ENCODE peak calls at places on chromosomes 5 and 9, in four cellular contexts. One of them, this sample, is unnamed. For H3K9me2, the result is how much of the 10 kb centered on the place peaks cover.

GRCh38 chr9:135108801-135109500 is 21.5 kb downstream of the OLFM1 start:
- DNase-seq in OCI-LY7: no peak
- DNase-seq in Karpas-422: no peak
- DNase-seq in GM23248: no peak
- DNase-seq in this sample: no peak

GRCh38 chr9:116149844-116150243 is 3.7 kb upstream of the PAPPA start:
- DNase-seq in OCI-LY7: peak
- DNase-seq in Karpas-422: peak
- DNase-seq in GM23248: peak
- DNase-seq in this sample: no peak

GRCh38 chr5:83090169-83090568 is 12.8 kb downstream of the XRCC4 start:
- DNase-seq in OCI-LY7: no peak
- DNase-seq in Karpas-422: no peak
- DNase-seq in GM23248: no peak
- DNase-seq in this sample: no peak

GRCh38 chr9:14554866-14555265 is 138.4 kb downstream of the ZDHHC21 start:
- DNase-seq in OCI-LY7: no peak
- DNase-seq in Karpas-422: no peak
- DNase-seq in GM23248: peak
- DNase-seq in this sample: no peak

GRCh38 chr9:3900673-3901318 is 375.0 kb upstream of the RFX3 start:
- DNase-seq in OCI-LY7: no peak
- DNase-seq in Karpas-422: no peak
- DNase-seq in GM23248: no peak
- DNase-seq in this sample: no peak

GRCh38 chr9:31582071-31582470 is 802.4 kb upstream of the ACO1 start:
- DNase-seq in OCI-LY7: no peak
- DNase-seq in Karpas-422: no peak
- DNase-seq in GM23248: no peak
- DNase-seq in this sample: no peak

GRCh38 chr9:16460711-16461110 is 409.8 kb downstream of the BNC2 start:
- DNase-seq in OCI-LY7: no peak
- DNase-seq in Karpas-422: no peak
- DNase-seq in GM23248: no peak
- DNase-seq in this sample: no peak

GRCh38 chr9:34644766-34645314 is 1.6 kb upstream of the GALT start:
- DNase-seq in OCI-LY7: no peak
- DNase-seq in Karpas-422: no peak
- DNase-seq in GM23248: no peak
- DNase-seq in this sample: no peak

GRCh38 chr9:34451545-34451944 is 6.8 kb downstream of the FAM219A start:
- DNase-seq in OCI-LY7: no peak
- DNase-seq in Karpas-422: no peak
- DNase-seq in GM23248: peak
- DNase-seq in this sample: peak

GRCh38 chr5:14108170-14108996 is 34.8 kb upstream of the TRIO start:
- DNase-seq in OCI-LY7: peak
- DNase-seq in Karpas-422: peak
- DNase-seq in GM23248: peak
- DNase-seq in this sample: peak

GRCh38 chr9:124202447-124202971 is 55.2 kb upstream of the NEK6 start:
- DNase-seq in OCI-LY7: peak
- DNase-seq in Karpas-422: peak
- DNase-seq in GM23248: no peak
- DNase-seq in this sample: peak

GRCh38 chr9:7536310-7536939 is 263.2 kb downstream of the DMAC1 start:
- DNase-seq in OCI-LY7: peak
- DNase-seq in Karpas-422: peak
- DNase-seq in GM23248: peak
- DNase-seq in this sample: peak

GRCh38 chr9:137688725-137689124 is 69.9 kb downstream of the EHMT1 start:
- DNase-seq in OCI-LY7: no peak
- DNase-seq in Karpas-422: no peak
- DNase-seq in GM23248: no peak
- DNase-seq in this sample: no peak

GRCh38 chr5:10557747-10558295 is 6.0 kb upstream of the ANKRD33B start:
- DNase-seq in OCI-LY7: no peak
- DNase-seq in Karpas-422: no peak
- DNase-seq in GM23248: peak
- DNase-seq in this sample: no peak

GRCh38 chr5:74895906-74896305 is 29.7 kb upstream of the FAM169A start:
- DNase-seq in OCI-LY7: no peak
- DNase-seq in Karpas-422: no peak
- DNase-seq in GM23248: peak
- DNase-seq in this sample: no peak

GRCh38 chr9:127505396-127506116 is 54.2 kb downstream of the LRSAM1 start:
- DNase-seq in OCI-LY7: peak
- DNase-seq in Karpas-422: peak
- DNase-seq in GM23248: peak
- DNase-seq in this sample: no peak

GRCh38 chr9:117549444-117549843 is 134.6 kb upstream of the ASTN2 start:
- DNase-seq in OCI-LY7: no peak
- DNase-seq in Karpas-422: no peak
- DNase-seq in GM23248: no peak
- DNase-seq in this sample: no peak

GRCh38 chr5:1103505-1104326 is 8.1 kb downstream of the SLC12A7 start:
- DNase-seq in OCI-LY7: no peak
- DNase-seq in Karpas-422: no peak
- DNase-seq in GM23248: peak
- DNase-seq in this sample: no peak

GRCh38 chr5:395156-395920 is 47.6 kb upstream of the EXOC3 start:
- DNase-seq in OCI-LY7: no peak
- DNase-seq in Karpas-422: no peak
- DNase-seq in GM23248: peak
- DNase-seq in this sample: peak

GRCh38 chr5:6228257-6229250 is 149.8 kb downstream of the MED10 start:
- DNase-seq in OCI-LY7: peak
- DNase-seq in Karpas-422: no peak
- DNase-seq in GM23248: no peak
- DNase-seq in this sample: no peak

GRCh38 chr9:124220551-124221451 is 36.9 kb upstream of the NEK6 start:
- DNase-seq in OCI-LY7: no peak
- DNase-seq in Karpas-422: peak
- DNase-seq in GM23248: peak
- DNase-seq in this sample: peak

GRCh38 chr5:103228056-103228455 is 30.5 kb upstream of the MACIR start:
- DNase-seq in OCI-LY7: no peak
- DNase-seq in Karpas-422: no peak
- DNase-seq in GM23248: peak
- DNase-seq in this sample: no peak

GRCh38 chr5:171419663-171420428 is 399 bp downstream of the FGF18 start:
- DNase-seq in OCI-LY7: no peak
- DNase-seq in Karpas-422: no peak
- DNase-seq in GM23248: peak
- DNase-seq in this sample: peak

GRCh38 chr9:4985376-4986266 is 549 bp downstream of the JAK2 start:
- DNase-seq in OCI-LY7: peak
- DNase-seq in Karpas-422: peak
- DNase-seq in GM23248: peak
- DNase-seq in this sample: no peak

GRCh38 chr5:73901045-73901444 is 275.0 kb downstream of the ARHGEF28 start:
- DNase-seq in OCI-LY7: no peak
- DNase-seq in Karpas-422: no peak
- DNase-seq in GM23248: no peak
- DNase-seq in this sample: peak

GRCh38 chr5:174453690-174454089 is 270.7 kb upstream of the MSX2 start:
- DNase-seq in OCI-LY7: no peak
- DNase-seq in Karpas-422: no peak
- DNase-seq in GM23248: no peak
- DNase-seq in this sample: no peak

GRCh38 chr5:39519566-39520231 is 94.9 kb upstream of the DAB2 start:
- DNase-seq in OCI-LY7: no peak
- DNase-seq in Karpas-422: no peak
- DNase-seq in GM23248: peak
- DNase-seq in this sample: no peak

GRCh38 chr9:113564804-113565237 is 101.3 kb downstream of the RGS3 start:
- DNase-seq in OCI-LY7: no peak
- DNase-seq in Karpas-422: no peak
- DNase-seq in GM23248: peak
- DNase-seq in this sample: peak

GRCh38 chr5:116914869-116915504 is 340.4 kb upstream of the SEMA6A start:
- DNase-seq in OCI-LY7: no peak
- DNase-seq in Karpas-422: no peak
- DNase-seq in GM23248: no peak
- DNase-seq in this sample: no peak
- H3K9me2 ChIP-seq in OCI-LY7: under half
- H3K9me2 ChIP-seq in Karpas-422: under half
- H3K9me2 ChIP-seq in GM23248: under half
- H3K9me2 ChIP-seq in this sample: under half

GRCh38 chr5:16548115-16548514 is 68.7 kb downstream of the RETREG1 start:
- DNase-seq in OCI-LY7: no peak
- DNase-seq in Karpas-422: no peak
- DNase-seq in GM23248: no peak
- DNase-seq in this sample: no peak

GRCh38 chr5:16544607-16545374 is 72.0 kb downstream of the RETREG1 start:
- DNase-seq in OCI-LY7: no peak
- DNase-seq in Karpas-422: no peak
- DNase-seq in GM23248: peak
- DNase-seq in this sample: peak

GRCh38 chr5:16548812-16549211 is 68.0 kb downstream of the RETREG1 start:
- DNase-seq in OCI-LY7: no peak
- DNase-seq in Karpas-422: no peak
- DNase-seq in GM23248: peak
- DNase-seq in this sample: no peak

GRCh38 chr5:16547200-16547842 is 69.5 kb downstream of the RETREG1 start:
- DNase-seq in OCI-LY7: no peak
- DNase-seq in Karpas-422: no peak
- DNase-seq in GM23248: no peak
- DNase-seq in this sample: no peak

DNA sequence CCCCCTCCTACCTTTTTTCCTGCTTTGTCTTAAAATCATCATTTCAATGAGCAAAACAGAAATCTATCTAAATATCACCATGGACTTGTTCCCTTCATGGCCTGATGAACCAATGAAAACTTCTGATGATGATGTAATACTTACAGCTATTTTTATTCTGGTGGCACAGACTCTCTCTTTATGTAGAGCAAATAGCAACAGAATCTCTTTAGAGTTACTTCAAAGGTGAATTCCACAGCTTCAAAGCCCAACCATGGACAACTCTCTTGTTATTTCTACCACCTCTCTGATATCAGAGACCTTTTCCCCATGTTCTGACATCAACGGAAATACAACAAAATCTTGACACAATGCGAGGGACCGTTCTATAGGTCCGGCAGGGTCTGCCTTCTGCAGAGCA is 70.1 kb downstream of the RETREG1 start:
- DNase-seq in OCI-LY7: no peak
- DNase-seq in Karpas-422: no peak
- DNase-seq in GM23248: no peak
- DNase-seq in this sample: no peak
- H3K27ac ChIP-seq in OCI-LY7: no peak
- H3K27ac ChIP-seq in Karpas-422: no peak
- H3K27ac ChIP-seq in GM23248: no peak
- H3K27ac ChIP-seq in this sample: no peak

DNA sequence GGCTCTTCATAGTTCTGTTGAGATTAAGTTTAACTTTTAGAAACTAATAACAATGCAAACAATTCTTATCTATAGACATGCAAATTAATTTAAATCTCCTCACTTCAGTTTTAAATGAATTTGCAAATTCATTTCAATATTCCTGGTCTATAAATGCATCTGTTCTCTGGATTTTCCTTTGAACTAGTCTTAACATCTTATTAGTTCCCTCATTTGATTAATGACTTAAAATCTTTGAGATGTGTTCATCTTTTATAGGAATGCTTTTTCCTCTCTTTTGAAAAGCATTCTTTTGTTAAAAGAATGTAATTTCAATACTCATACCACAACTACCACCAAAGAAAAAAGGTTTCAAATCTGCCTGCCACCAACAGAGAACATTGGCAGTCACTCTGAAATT is 169.4 kb downstream of the RASEF start:
- DNase-seq in OCI-LY7: no peak
- DNase-seq in Karpas-422: no peak
- DNase-seq in GM23248: no peak
- DNase-seq in this sample: no peak
- H3K9me2 ChIP-seq in OCI-LY7: under half
- H3K9me2 ChIP-seq in Karpas-422: under half
- H3K9me2 ChIP-seq in GM23248: under half
- H3K9me2 ChIP-seq in this sample: under half

GRCh38 chr9:129235931-129236331 is 57.9 kb upstream of the IER5L start:
- DNase-seq in OCI-LY7: peak
- DNase-seq in Karpas-422: peak
- DNase-seq in GM23248: no peak
- DNase-seq in this sample: no peak

GRCh38 chr9:129235041-129235930 is 57.2 kb upstream of the IER5L start:
- DNase-seq in OCI-LY7: no peak
- DNase-seq in Karpas-422: no peak
- DNase-seq in GM23248: no peak
- DNase-seq in this sample: no peak

GRCh38 chr9:129237195-129237611 is 59.1 kb upstream of the IER5L start:
- DNase-seq in OCI-LY7: peak
- DNase-seq in Karpas-422: no peak
- DNase-seq in GM23248: peak
- DNase-seq in this sample: no peak

GRCh38 chr9:129237804-129238203 is 59.7 kb upstream of the IER5L start:
- DNase-seq in OCI-LY7: no peak
- DNase-seq in Karpas-422: no peak
- DNase-seq in GM23248: no peak
- DNase-seq in this sample: no peak

GRCh38 chr9:129236441-129237145 is 58.5 kb upstream of the IER5L start:
- DNase-seq in OCI-LY7: peak
- DNase-seq in Karpas-422: no peak
- DNase-seq in GM23248: no peak
- DNase-seq in this sample: no peak
- H3K27ac ChIP-seq in OCI-LY7: peak
- H3K27ac ChIP-seq in Karpas-422: no peak
- H3K27ac ChIP-seq in GM23248: no peak
- H3K27ac ChIP-seq in this sample: no peak

DNA sequence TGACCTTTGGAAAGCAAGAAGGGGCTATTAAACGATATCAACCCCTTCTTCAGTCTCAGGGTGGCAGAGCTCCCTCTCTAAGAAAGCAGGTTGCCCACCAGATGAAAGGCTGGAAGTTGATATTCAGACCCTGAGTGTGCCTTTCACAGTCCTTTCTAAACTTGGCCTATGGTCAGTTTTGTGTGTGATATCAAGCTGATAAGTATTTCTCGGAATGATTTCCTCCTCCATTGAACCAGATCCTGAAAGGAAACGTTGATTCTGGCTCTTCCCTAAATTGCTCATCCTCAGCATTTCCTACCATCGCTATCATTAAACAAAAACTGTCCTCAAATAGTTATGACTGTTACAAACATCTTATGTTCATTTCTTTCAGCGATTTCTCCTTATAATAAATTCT is 130.4 kb downstream of the CEMIP2 start:
- DNase-seq in OCI-LY7: no peak
- DNase-seq in Karpas-422: no peak
- DNase-seq in GM23248: no peak
- DNase-seq in this sample: no peak
- H3K9me2 ChIP-seq in OCI-LY7: under half
- H3K9me2 ChIP-seq in Karpas-422: under half
- H3K9me2 ChIP-seq in GM23248: under half
- H3K9me2 ChIP-seq in this sample: under half

DNA sequence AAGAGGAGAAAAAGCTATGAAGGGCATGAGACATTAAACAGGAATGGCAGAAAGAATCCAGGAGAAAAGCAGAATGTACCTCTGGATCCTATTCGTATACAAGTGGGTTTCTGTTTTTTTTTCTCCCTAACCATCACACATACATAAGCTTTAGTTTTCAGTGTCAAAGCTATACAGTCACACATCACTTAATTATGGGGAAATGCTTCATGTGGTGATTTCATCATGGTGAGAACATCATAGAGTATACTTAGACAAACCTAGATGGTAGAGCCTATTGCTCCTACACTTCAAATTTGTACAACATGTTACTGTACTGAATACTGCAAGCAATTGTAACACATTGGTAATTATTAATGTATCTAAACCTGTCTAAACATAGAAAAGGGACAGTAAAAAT is 290.6 kb downstream of the AOPEP start:
- DNase-seq in OCI-LY7: no peak
- DNase-seq in Karpas-422: no peak
- DNase-seq in GM23248: peak
- DNase-seq in this sample: no peak
- H3K27ac ChIP-seq in OCI-LY7: no peak
- H3K27ac ChIP-seq in Karpas-422: no peak
- H3K27ac ChIP-seq in GM23248: peak
- H3K27ac ChIP-seq in this sample: peak